ENCODE peak calls at places on chromosomes 11 and 22, in five cellular contexts. One of them, this sample, is unnamed.

GRCh38 chr22:47965896-47966295 is 1203.4 kb downstream of the TBC1D22A start:
- DNase-seq in HAP-1: no peak
- DNase-seq in pancreas: no peak
- DNase-seq in stimulated activated CD8-positive, alpha-beta memory T cell treated with anti-CD3 and anti-CD28 coated beads, Interleukin-2, amount 100 ng/mL, for 1 hour: no peak
- DNase-seq in AG20443: no peak
- DNase-seq in this sample: no peak

GRCh38 chr11:125218336-125218735 is 53.8 kb downstream of the PKNOX2 start:
- DNase-seq in AG20443: no peak
- DNase-seq in stimulated activated CD8-positive, alpha-beta memory T cell treated with anti-CD3 and anti-CD28 coated beads, Interleukin-2, amount 100 ng/mL, for 1 hour: no peak
- DNase-seq in pancreas: no peak
- DNase-seq in HAP-1: no peak
- DNase-seq in this sample: no peak

GRCh38 chr11:2885017-2885675 is 429 bp downstream of the CDKN1C start:
- DNase-seq in pancreas: peak; percentile 79
- DNase-seq in HAP-1: peak; percentile 26
- DNase-seq in stimulated activated CD8-positive, alpha-beta memory T cell treated with anti-CD3 and anti-CD28 coated beads, Interleukin-2, amount 100 ng/mL, for 1 hour: no peak
- DNase-seq in AG20443: peak; percentile 79
- DNase-seq in this sample: peak; percentile 51

GRCh38 chr22:32574397-32574796 is 99.8 kb downstream of the FBXO7 start:
- DNase-seq in HAP-1: no peak
- DNase-seq in pancreas: no peak
- DNase-seq in stimulated activated CD8-positive, alpha-beta memory T cell treated with anti-CD3 and anti-CD28 coated beads, Interleukin-2, amount 100 ng/mL, for 1 hour: no peak
- DNase-seq in AG20443: no peak
- DNase-seq in this sample: no peak

GRCh38 chr11:107505667-107506066 is 48.0 kb upstream of the CWF19L2 start:
- DNase-seq in stimulated activated CD8-positive, alpha-beta memory T cell treated with anti-CD3 and anti-CD28 coated beads, Interleukin-2, amount 100 ng/mL, for 1 hour: no peak
- DNase-seq in pancreas: no peak
- DNase-seq in HAP-1: no peak
- DNase-seq in AG20443: no peak
- DNase-seq in this sample: no peak

GRCh38 chr11:110907629-110908028 is 195.4 kb upstream of the ARHGAP20 start:
- DNase-seq in stimulated activated CD8-positive, alpha-beta memory T cell treated with anti-CD3 and anti-CD28 coated beads, Interleukin-2, amount 100 ng/mL, for 1 hour: no peak
- DNase-seq in HAP-1: no peak
- DNase-seq in AG20443: peak; percentile 14
- DNase-seq in pancreas: no peak
- DNase-seq in this sample: no peak

GRCh38 chr11:126122863-126123262 is 60.2 kb upstream of the CDON start:
- DNase-seq in pancreas: no peak
- DNase-seq in AG20443: no peak
- DNase-seq in stimulated activated CD8-positive, alpha-beta memory T cell treated with anti-CD3 and anti-CD28 coated beads, Interleukin-2, amount 100 ng/mL, for 1 hour: no peak
- DNase-seq in HAP-1: no peak
- DNase-seq in this sample: no peak

GRCh38 chr11:95507794-95508193 is 276.8 kb upstream of the SESN3 start:
- DNase-seq in HAP-1: no peak
- DNase-seq in AG20443: no peak
- DNase-seq in pancreas: no peak
- DNase-seq in stimulated activated CD8-positive, alpha-beta memory T cell treated with anti-CD3 and anti-CD28 coated beads, Interleukin-2, amount 100 ng/mL, for 1 hour: no peak
- DNase-seq in this sample: no peak

GRCh38 chr22:48931452-48931851 is 896.2 kb downstream of the BRD1 start:
- DNase-seq in pancreas: no peak
- DNase-seq in stimulated activated CD8-positive, alpha-beta memory T cell treated with anti-CD3 and anti-CD28 coated beads, Interleukin-2, amount 100 ng/mL, for 1 hour: no peak
- DNase-seq in AG20443: no peak
- DNase-seq in HAP-1: no peak
- DNase-seq in this sample: no peak

GRCh38 chr11:26276798-26277424 is 55.0 kb upstream of the ANO3 start:
- DNase-seq in stimulated activated CD8-positive, alpha-beta memory T cell treated with anti-CD3 and anti-CD28 coated beads, Interleukin-2, amount 100 ng/mL, for 1 hour: no peak
- DNase-seq in HAP-1: peak; percentile 36
- DNase-seq in pancreas: peak; percentile 55
- DNase-seq in AG20443: peak; percentile 61
- DNase-seq in this sample: peak; percentile 17

GRCh38 chr11:13984616-13985474 is 22.3 kb downstream of the SPON1 start:
- DNase-seq in HAP-1: no peak
- DNase-seq in stimulated activated CD8-positive, alpha-beta memory T cell treated with anti-CD3 and anti-CD28 coated beads, Interleukin-2, amount 100 ng/mL, for 1 hour: no peak
- DNase-seq in AG20443: peak; percentile 79
- DNase-seq in pancreas: no peak
- DNase-seq in this sample: no peak

GRCh38 chr11:121446752-121447156 is 5.4 kb upstream of the SORL1 start:
- DNase-seq in HAP-1: no peak
- DNase-seq in stimulated activated CD8-positive, alpha-beta memory T cell treated with anti-CD3 and anti-CD28 coated beads, Interleukin-2, amount 100 ng/mL, for 1 hour: no peak
- DNase-seq in pancreas: no peak
- DNase-seq in AG20443: no peak
- DNase-seq in this sample: peak; percentile 31

GRCh38 chr22:22086501-22087158 is 104.0 kb upstream of the TOP3B start:
- DNase-seq in AG20443: peak; percentile 36
- DNase-seq in stimulated activated CD8-positive, alpha-beta memory T cell treated with anti-CD3 and anti-CD28 coated beads, Interleukin-2, amount 100 ng/mL, for 1 hour: no peak
- DNase-seq in pancreas: no peak
- DNase-seq in HAP-1: no peak
- DNase-seq in this sample: no peak

GRCh38 chr11:61279934-61280656 is 15.0 kb downstream of the VWCE start:
- DNase-seq in stimulated activated CD8-positive, alpha-beta memory T cell treated with anti-CD3 and anti-CD28 coated beads, Interleukin-2, amount 100 ng/mL, for 1 hour: no peak
- DNase-seq in HAP-1: no peak
- DNase-seq in pancreas: no peak
- DNase-seq in AG20443: no peak
- DNase-seq in this sample: no peak

GRCh38 chr22:24894998-24895397 is 51.5 kb downstream of the LHFPL7 start:
- DNase-seq in stimulated activated CD8-positive, alpha-beta memory T cell treated with anti-CD3 and anti-CD28 coated beads, Interleukin-2, amount 100 ng/mL, for 1 hour: no peak
- DNase-seq in AG20443: peak; percentile 40
- DNase-seq in pancreas: peak; percentile 75
- DNase-seq in HAP-1: no peak
- DNase-seq in this sample: no peak

GRCh38 chr22:22099833-22100812 is 117.5 kb upstream of the TOP3B start:
- DNase-seq in HAP-1: peak; percentile 10
- DNase-seq in AG20443: no peak
- DNase-seq in stimulated activated CD8-positive, alpha-beta memory T cell treated with anti-CD3 and anti-CD28 coated beads, Interleukin-2, amount 100 ng/mL, for 1 hour: no peak
- DNase-seq in pancreas: no peak
- DNase-seq in this sample: no peak

GRCh38 chr11:123195182-123196059 is at the start of gene CLMP:
- DNase-seq in stimulated activated CD8-positive, alpha-beta memory T cell treated with anti-CD3 and anti-CD28 coated beads, Interleukin-2, amount 100 ng/mL, for 1 hour: no peak
- DNase-seq in pancreas: peak; percentile 63
- DNase-seq in AG20443: peak; percentile 85
- DNase-seq in HAP-1: no peak
- DNase-seq in this sample: no peak

GRCh38 chr11:63915961-63916836 is 765 bp downstream of the RCOR2 start:
- DNase-seq in pancreas: peak; percentile 76
- DNase-seq in HAP-1: peak; percentile 45
- DNase-seq in AG20443: peak; percentile 73
- DNase-seq in stimulated activated CD8-positive, alpha-beta memory T cell treated with anti-CD3 and anti-CD28 coated beads, Interleukin-2, amount 100 ng/mL, for 1 hour: no peak
- DNase-seq in this sample: no peak

GRCh38 chr11:107713009-107713408 is 1.2 kb upstream of the SLN start:
- DNase-seq in pancreas: no peak
- DNase-seq in AG20443: no peak
- DNase-seq in stimulated activated CD8-positive, alpha-beta memory T cell treated with anti-CD3 and anti-CD28 coated beads, Interleukin-2, amount 100 ng/mL, for 1 hour: no peak
- DNase-seq in HAP-1: no peak
- DNase-seq in this sample: no peak

GRCh38 chr22:49959782-49960158 is 802 bp upstream of the PIM3 start:
- DNase-seq in stimulated activated CD8-positive, alpha-beta memory T cell treated with anti-CD3 and anti-CD28 coated beads, Interleukin-2, amount 100 ng/mL, for 1 hour: no peak
- DNase-seq in AG20443: peak; percentile 53
- DNase-seq in HAP-1: no peak
- DNase-seq in pancreas: peak; percentile 79
- DNase-seq in this sample: no peak

GRCh38 chr22:39457546-39458442 is 982 bp downstream of the MGAT3 start:
- DNase-seq in AG20443: no peak
- DNase-seq in HAP-1: no peak
- DNase-seq in stimulated activated CD8-positive, alpha-beta memory T cell treated with anti-CD3 and anti-CD28 coated beads, Interleukin-2, amount 100 ng/mL, for 1 hour: no peak
- DNase-seq in pancreas: no peak
- DNase-seq in this sample: peak; percentile 57

GRCh38 chr11:66454828-66455227 is 11.9 kb upstream of the PELI3 start:
- DNase-seq in pancreas: no peak
- DNase-seq in stimulated activated CD8-positive, alpha-beta memory T cell treated with anti-CD3 and anti-CD28 coated beads, Interleukin-2, amount 100 ng/mL, for 1 hour: no peak
- DNase-seq in HAP-1: no peak
- DNase-seq in AG20443: no peak
- DNase-seq in this sample: no peak

GRCh38 chr11:11587122-11587521 is 34.7 kb downstream of the GALNT18 start:
- DNase-seq in stimulated activated CD8-positive, alpha-beta memory T cell treated with anti-CD3 and anti-CD28 coated beads, Interleukin-2, amount 100 ng/mL, for 1 hour: no peak
- DNase-seq in HAP-1: no peak
- DNase-seq in pancreas: no peak
- DNase-seq in AG20443: no peak
- DNase-seq in this sample: no peak

GRCh38 chr11:66264893-66265292 is 3.5 kb upstream of the RAB1B start:
- DNase-seq in AG20443: no peak
- DNase-seq in HAP-1: no peak
- DNase-seq in pancreas: peak; percentile 58
- DNase-seq in stimulated activated CD8-positive, alpha-beta memory T cell treated with anti-CD3 and anti-CD28 coated beads, Interleukin-2, amount 100 ng/mL, for 1 hour: no peak
- DNase-seq in this sample: no peak

GRCh38 chr11:111064118-111064517 is 181.4 kb upstream of the POU2AF2 start:
- DNase-seq in AG20443: peak; percentile 53
- DNase-seq in stimulated activated CD8-positive, alpha-beta memory T cell treated with anti-CD3 and anti-CD28 coated beads, Interleukin-2, amount 100 ng/mL, for 1 hour: no peak
- DNase-seq in pancreas: no peak
- DNase-seq in HAP-1: no peak
- DNase-seq in this sample: no peak

GRCh38 chr22:26610072-26610958 is 7.5 kb downstream of the CRYBB1 start:
- DNase-seq in HAP-1: no peak
- DNase-seq in pancreas: no peak
- DNase-seq in stimulated activated CD8-positive, alpha-beta memory T cell treated with anti-CD3 and anti-CD28 coated beads, Interleukin-2, amount 100 ng/mL, for 1 hour: no peak
- DNase-seq in AG20443: peak; percentile 95
- DNase-seq in this sample: peak; percentile 85

GRCh38 chr11:6682936-6683861 is at the start of gene MRPL17:
- DNase-seq in pancreas: peak; percentile 99
- DNase-seq in HAP-1: peak; percentile 97
- DNase-seq in stimulated activated CD8-positive, alpha-beta memory T cell treated with anti-CD3 and anti-CD28 coated beads, Interleukin-2, amount 100 ng/mL, for 1 hour: peak; percentile 96
- DNase-seq in AG20443: peak; percentile 100
- DNase-seq in this sample: peak; percentile 97

GRCh38 chr11:63958013-63958412 is 16.4 kb upstream of the COX8A start:
- DNase-seq in stimulated activated CD8-positive, alpha-beta memory T cell treated with anti-CD3 and anti-CD28 coated beads, Interleukin-2, amount 100 ng/mL, for 1 hour: no peak
- DNase-seq in AG20443: no peak
- DNase-seq in HAP-1: no peak
- DNase-seq in pancreas: no peak
- DNase-seq in this sample: no peak

GRCh38 chr22:43197271-43197941 is 10.5 kb upstream of the TTLL12 start:
- DNase-seq in AG20443: peak; percentile 75
- DNase-seq in pancreas: no peak
- DNase-seq in HAP-1: no peak
- DNase-seq in stimulated activated CD8-positive, alpha-beta memory T cell treated with anti-CD3 and anti-CD28 coated beads, Interleukin-2, amount 100 ng/mL, for 1 hour: no peak
- DNase-seq in this sample: no peak

GRCh38 chr11:69563946-69564780 is 76.8 kb upstream of the CCND1 start:
- DNase-seq in pancreas: no peak
- DNase-seq in stimulated activated CD8-positive, alpha-beta memory T cell treated with anti-CD3 and anti-CD28 coated beads, Interleukin-2, amount 100 ng/mL, for 1 hour: no peak
- DNase-seq in HAP-1: no peak
- DNase-seq in AG20443: peak; percentile 42
- DNase-seq in this sample: no peak

GRCh38 chr22:35476341-35476740 is 64.3 kb upstream of the RASD2 start:
- DNase-seq in stimulated activated CD8-positive, alpha-beta memory T cell treated with anti-CD3 and anti-CD28 coated beads, Interleukin-2, amount 100 ng/mL, for 1 hour: no peak
- DNase-seq in pancreas: no peak
- DNase-seq in HAP-1: peak; percentile 15
- DNase-seq in AG20443: no peak
- DNase-seq in this sample: no peak

GRCh38 chr22:43853328-43853931 is 8.9 kb downstream of the SULT4A1 start:
- DNase-seq in AG20443: no peak
- DNase-seq in HAP-1: no peak
- DNase-seq in stimulated activated CD8-positive, alpha-beta memory T cell treated with anti-CD3 and anti-CD28 coated beads, Interleukin-2, amount 100 ng/mL, for 1 hour: no peak
- DNase-seq in pancreas: peak; percentile 51
- DNase-seq in this sample: no peak

GRCh38 chr22:21628386-21629261 is 1.2 kb downstream of the YDJC start:
- DNase-seq in stimulated activated CD8-positive, alpha-beta memory T cell treated with anti-CD3 and anti-CD28 coated beads, Interleukin-2, amount 100 ng/mL, for 1 hour: no peak
- DNase-seq in pancreas: peak; percentile 58
- DNase-seq in HAP-1: peak; percentile 1
- DNase-seq in AG20443: no peak
- DNase-seq in this sample: no peak

This sample was measured in GM10248.